ENCODE peak calls at places on chromosomes 12 and 14, in five cellular contexts. V is HCT116, J is astrocyte, E is PC-9, A is PC-3. P is an unnamed sample. For H3K4me1, the result is how much of the 10 kb centered on the place peaks cover.

GRCh38 chr14:55697358-55697985 is 117.5 kb downstream of the KTN1 start:
- DNase-seq in V (no peak), J (peak), E (no peak), A (no peak), P (no peak)

GRCh38 chr14:71163842-71164500 is 256.7 kb downstream of the PCNX1 start:
- DNase-seq in V (no peak), J (no peak), E (no peak), A (no peak), P (no peak)

GRCh38 chr12:120663741-120664140 is 23.2 kb upstream of the MLEC start:
- DNase-seq in V (no peak), J (no peak), E (no peak), A (no peak), P (no peak)

GRCh38 chr12:52207895-52208294 is 16.1 kb upstream of the KRT80 start:
- DNase-seq in V (no peak), J (peak), E (peak), A (peak), P (peak)

GRCh38 chr14:85468815-85469214 is 61.1 kb upstream of the FLRT2 start:
- DNase-seq in V (no peak), J (no peak), E (no peak), A (no peak), P (no peak)

GRCh38 chr14:30223385-30223785 is 295.7 kb upstream of the PRKD1 start:
- DNase-seq in V (peak), J (peak), E (peak), A (peak), P (peak)

GRCh38 chr14:36785511-36785910 is 123.9 kb downstream of the PAX9 start:
- DNase-seq in V (no peak), J (no peak), E (no peak), A (no peak), P (no peak)

GRCh38 chr12:104583311-104583710 is 126.6 kb downstream of the CHST11 start:
- DNase-seq in V (no peak), J (no peak), E (no peak), A (no peak), P (no peak)

GRCh38 chr12:78096909-78097597 is 266.4 kb downstream of the NAV3 start:
- DNase-seq in V (no peak), J (peak), E (no peak), A (no peak), P (peak)

GRCh38 chr12:108367436-108367835 is 28.3 kb upstream of the CMKLR1 start:
- DNase-seq in V (no peak), J (peak), E (no peak), A (no peak), P (peak)

GRCh38 chr12:57149309-57149900 is 2.0 kb upstream of the LRP1-AS start:
- DNase-seq in V (no peak), J (no peak), E (no peak), A (no peak), P (peak)

GRCh38 chr12:66405395-66405794 is 103.1 kb downstream of the HELB start:
- DNase-seq in V (no peak), J (peak), E (no peak), A (peak), P (peak)

GRCh38 chr14:102591944-102592772 is at the start of gene RCOR1:
- DNase-seq in V (peak), J (peak), E (peak), A (peak), P (peak)

GRCh38 chr14:102588821-102589220 is 3.6 kb upstream of the RCOR1 start:
- DNase-seq in V (no peak), J (no peak), E (no peak), A (no peak), P (no peak)

GRCh38 chr14:102591372-102591943 is 991 bp upstream of the RCOR1 start:
- DNase-seq in V (no peak), J (no peak), E (peak), A (no peak), P (peak)

GRCh38 chr14:102589761-102590290 is 2.6 kb upstream of the RCOR1 start:
- DNase-seq in V (no peak), J (no peak), E (no peak), A (no peak), P (no peak)

DNA sequence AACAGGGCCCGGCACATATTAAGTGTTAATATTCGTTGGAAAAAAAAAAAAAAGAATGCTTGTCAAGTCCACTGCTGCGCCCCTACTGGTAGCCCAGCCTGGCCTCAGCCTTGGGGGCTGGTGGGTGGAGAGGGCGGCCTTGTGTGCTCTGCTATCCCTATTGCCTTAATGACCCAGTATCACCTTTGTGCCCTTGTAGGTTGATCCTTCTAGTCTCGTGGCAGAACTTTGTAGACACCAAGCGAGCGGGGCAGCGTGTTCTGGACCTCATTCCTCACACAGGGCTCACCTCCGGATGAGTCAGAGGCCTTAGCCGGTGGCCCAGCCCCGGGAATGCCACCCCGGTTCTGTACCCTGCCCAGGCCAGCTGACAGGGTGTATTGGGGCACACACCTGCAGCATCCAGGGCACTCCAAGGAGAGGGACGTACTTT is 1.8 kb upstream of the RCOR1 start:
- DNase-seq in V (peak), J (peak), E (peak), A (peak), P (peak)
- H2AFZ ChIP-seq in V (no peak), J (no peak), E (peak), A (peak), P (no peak)

DNA sequence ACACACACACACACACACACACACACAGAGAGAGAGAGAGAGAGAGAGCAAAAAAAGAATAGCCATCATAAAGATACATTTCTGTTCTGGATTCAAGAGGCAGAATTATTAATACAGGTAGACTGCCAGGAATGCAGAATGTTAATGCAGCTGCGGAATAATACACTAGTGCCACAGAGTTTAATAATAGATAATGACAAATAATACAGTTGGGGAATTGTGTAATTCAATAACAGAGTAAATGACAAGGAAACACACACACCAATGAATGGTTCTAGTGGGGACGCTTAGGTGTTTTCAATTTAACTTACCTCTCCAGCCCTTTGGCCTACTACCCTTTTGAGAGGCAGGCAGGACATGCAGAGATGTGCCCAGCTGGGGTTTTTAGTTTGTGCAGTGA is 313.8 kb downstream of the NRXN3 start:
- DNase-seq in V (no peak), J (no peak), E (no peak), A (no peak), P (no peak)
- H3K4me1 ChIP-seq in V (under half), J (under half), E (under half), A (under half), P (under half)

GRCh38 chr14:35696575-35696974 is 112.5 kb downstream of the RALGAPA1 start:
- DNase-seq in V (no peak), J (no peak), E (no peak), A (no peak), P (no peak)

GRCh38 chr14:35705636-35706035 is 103.5 kb downstream of the RALGAPA1 start:
- DNase-seq in V (no peak), J (no peak), E (no peak), A (no peak), P (no peak)

GRCh38 chr14:35699791-35700444 is 109.2 kb downstream of the RALGAPA1 start:
- DNase-seq in V (no peak), J (no peak), E (no peak), A (no peak), P (no peak)

GRCh38 chr14:35704793-35705493 is 104.2 kb downstream of the RALGAPA1 start:
- DNase-seq in V (no peak), J (no peak), E (no peak), A (no peak), P (no peak)

DNA sequence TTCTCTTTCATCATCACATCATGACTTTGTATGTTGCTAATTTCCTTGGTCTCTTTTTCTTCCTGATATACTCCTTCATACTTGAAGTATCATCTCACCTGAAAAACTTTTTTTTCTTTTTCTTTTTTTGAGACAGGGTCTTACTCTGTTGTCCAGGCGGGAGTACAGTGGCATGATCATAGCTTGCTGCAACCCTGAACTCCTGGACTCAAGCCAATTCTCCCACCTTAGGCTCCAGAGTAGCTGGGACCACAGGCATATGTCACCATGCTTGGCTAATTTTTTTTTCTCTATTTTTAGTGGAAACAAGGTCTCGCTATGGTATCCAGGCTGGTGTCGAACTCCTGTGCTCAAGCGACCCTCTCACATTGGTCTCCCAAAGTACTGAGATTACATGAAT is 107.6 kb downstream of the RALGAPA1 start:
- DNase-seq in V (no peak), J (no peak), E (no peak), A (no peak), P (no peak)
- H3K27ac ChIP-seq in V (no peak), J (no peak), E (no peak), A (no peak), P (no peak)

GRCh38 chr12:113371808-113372207 is 13.4 kb downstream of the PLBD2 start:
- DNase-seq in V (no peak), J (no peak), E (no peak), A (no peak), P (peak)
- H2AFZ ChIP-seq in V (no peak), J (no peak), E (no peak), A (no peak), P (no peak)

GRCh38 chr12:14390885-14391530 is 25.5 kb downstream of the ATF7IP start:
- DNase-seq in V (no peak), J (no peak), E (no peak), A (no peak), P (no peak)

GRCh38 chr12:14396071-14396470 is 30.6 kb downstream of the ATF7IP start:
- DNase-seq in V (no peak), J (no peak), E (no peak), A (no peak), P (no peak)

GRCh38 chr12:14394317-14395058 is 29.0 kb downstream of the ATF7IP start:
- DNase-seq in V (peak), J (peak), E (no peak), A (peak), P (peak)

GRCh38 chr12:14395059-14395778 is 29.7 kb downstream of the ATF7IP start:
- DNase-seq in V (no peak), J (no peak), E (no peak), A (no peak), P (no peak)

DNA sequence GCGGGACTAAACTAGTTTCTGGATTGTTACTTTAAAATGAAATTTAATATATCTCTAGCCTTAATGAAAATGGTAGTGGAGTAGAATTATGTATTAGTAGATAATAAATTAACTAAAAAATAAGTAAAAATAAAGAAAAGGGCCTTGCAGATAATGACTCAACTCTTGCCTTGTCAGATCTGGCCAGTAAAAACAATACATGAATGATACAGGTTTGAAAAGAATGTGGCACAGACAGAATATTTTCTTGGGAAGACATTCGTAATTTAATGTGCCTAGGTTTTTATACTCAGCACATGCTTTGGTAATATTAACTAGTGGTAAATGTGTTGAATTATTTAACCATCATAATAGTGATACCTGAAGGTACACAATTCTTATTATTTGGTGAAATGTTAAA is 28.3 kb downstream of the ATF7IP start:
- DNase-seq in V (no peak), J (peak), E (no peak), A (no peak), P (peak)
- H3K4me1 ChIP-seq in V (under half), J (under half), E (under half), A (under half), P (under half)

GRCh38 chr12:54932038-54932437 is 52.5 kb downstream of the TESPA1 start:
- DNase-seq in V (no peak), J (no peak), E (no peak), A (no peak), P (no peak)
- H3K27ac ChIP-seq in V (no peak), J (no peak), E (no peak), A (no peak), P (no peak)

GRCh38 chr12:18045446-18046001 is 44.5 kb downstream of the RERGL start:
- DNase-seq in V (no peak), J (no peak), E (no peak), A (no peak), P (peak)
- H2AFZ ChIP-seq in V (no peak), J (no peak), E (no peak), A (no peak), P (no peak)